ENCODE peak calls at places on chromosomes 2 and 18, in five cellular contexts. V, K, Q, I and W are unnamed samples.

GRCh38 chr2:135875491-135876065 is 665 bp downstream of the MCM6 start:
- DNase-seq in K (peak), Q (peak), I (peak), V (peak), W (no peak)

GRCh38 chr18:21463718-21464117 is 136.8 kb downstream of the ESCO1 start:
- DNase-seq in V (no peak), Q (no peak), I (no peak), K (no peak), W (no peak)

GRCh38 chr2:24914713-24915112 is 5.3 kb downstream of the ADCY3 start:
- DNase-seq in Q (no peak), V (no peak), K (no peak), I (no peak), W (no peak)

GRCh38 chr18:79402977-79403722 is 7.4 kb downstream of the NFATC1 start:
- DNase-seq in K (no peak), V (no peak), Q (no peak), I (peak), W (no peak)

GRCh38 chr2:191218292-191218898 is 26.8 kb upstream of the MYO1B start:
- DNase-seq in V (peak), Q (no peak), K (peak), I (no peak), W (peak)

GRCh38 chr18:12391487-12392136 is 14.6 kb upstream of the AFG3L2 start:
- DNase-seq in K (peak), Q (no peak), I (peak), V (peak), W (no peak)

GRCh38 chr2:105734762-105735538 is 9.8 kb upstream of the NCK2 start:
- DNase-seq in I (no peak), V (no peak), Q (peak), K (peak), W (no peak)

GRCh38 chr2:23422089-23423061 is 37.4 kb downstream of the KLHL29 start:
- DNase-seq in I (no peak), K (no peak), V (no peak), Q (no peak), W (peak)

GRCh38 chr18:47817017-47817911 is 113.2 kb downstream of the SMAD2 start:
- DNase-seq in I (no peak), V (no peak), K (peak), Q (no peak), W (no peak)

GRCh38 chr2:29260151-29260772 is 145.0 kb downstream of the CLIP4 start:
- DNase-seq in V (no peak), K (peak), Q (no peak), I (no peak), W (peak)

GRCh38 chr2:174750923-174751441 is 13.3 kb downstream of the CHRNA1 start:
- DNase-seq in V (no peak), K (no peak), Q (no peak), I (no peak), W (no peak)

GRCh38 chr2:7857904-7858303 is 824.0 kb upstream of the ID2 start:
- DNase-seq in Q (peak), K (peak), I (no peak), V (no peak), W (no peak)

GRCh38 chr2:228446732-228447131 is 265.2 kb upstream of the SPHKAP start:
- DNase-seq in V (no peak), I (no peak), Q (no peak), K (no peak), W (no peak)

GRCh38 chr2:63226297-63226696 is 175.7 kb downstream of the OTX1 start:
- DNase-seq in Q (no peak), K (no peak), I (no peak), V (no peak), W (peak)

GRCh38 chr2:117956036-117956791 is 57.7 kb downstream of the CCDC93 start:
- DNase-seq in V (no peak), K (peak), I (no peak), Q (no peak), W (no peak)
- TF ChIP-seq CTCF in V (no peak), K (peak), I (no peak), Q (peak), W (peak)

DNA sequence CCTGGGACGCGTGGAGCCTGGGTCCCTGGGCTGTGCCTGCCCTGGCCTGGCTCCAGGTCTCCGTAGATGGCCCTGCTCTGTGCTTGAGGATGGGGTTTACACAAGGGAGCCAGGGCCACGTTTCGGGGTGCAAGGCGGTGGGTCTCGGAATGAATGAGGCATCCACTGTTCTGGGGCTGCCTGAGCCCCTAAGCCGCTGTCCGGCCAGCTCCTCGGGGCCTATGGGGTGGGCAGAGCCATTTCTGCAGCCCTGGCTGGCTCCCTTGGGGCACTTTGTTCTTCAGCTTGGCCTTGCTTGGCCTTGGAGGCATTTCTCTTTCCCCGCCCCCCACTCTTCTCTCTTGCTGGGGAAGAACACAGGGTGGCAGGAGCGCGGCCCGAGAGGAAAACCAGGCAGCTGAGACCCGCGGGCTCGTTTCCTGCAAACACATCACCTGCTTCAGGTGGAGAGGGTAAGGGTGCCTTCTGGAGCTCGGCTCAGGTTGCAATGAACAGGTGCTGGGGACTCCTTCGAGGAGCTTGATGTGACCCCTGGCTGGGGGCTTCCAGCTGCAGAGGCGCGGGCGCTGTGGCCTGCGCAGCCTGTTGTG is 29.2 kb downstream of the RTP5 start:
- DNase-seq in Q (no peak), I (no peak), V (no peak), K (no peak), W (no peak)
- H3K4me3 ChIP-seq in Q (no peak), I (no peak), V (no peak), K (no peak), W (no peak)

GRCh38 chr2:218605438-218605837 is 2.3 kb upstream of the PLCD4 start:
- DNase-seq in V (no peak), I (no peak), Q (no peak), K (peak), W (peak)

DNA sequence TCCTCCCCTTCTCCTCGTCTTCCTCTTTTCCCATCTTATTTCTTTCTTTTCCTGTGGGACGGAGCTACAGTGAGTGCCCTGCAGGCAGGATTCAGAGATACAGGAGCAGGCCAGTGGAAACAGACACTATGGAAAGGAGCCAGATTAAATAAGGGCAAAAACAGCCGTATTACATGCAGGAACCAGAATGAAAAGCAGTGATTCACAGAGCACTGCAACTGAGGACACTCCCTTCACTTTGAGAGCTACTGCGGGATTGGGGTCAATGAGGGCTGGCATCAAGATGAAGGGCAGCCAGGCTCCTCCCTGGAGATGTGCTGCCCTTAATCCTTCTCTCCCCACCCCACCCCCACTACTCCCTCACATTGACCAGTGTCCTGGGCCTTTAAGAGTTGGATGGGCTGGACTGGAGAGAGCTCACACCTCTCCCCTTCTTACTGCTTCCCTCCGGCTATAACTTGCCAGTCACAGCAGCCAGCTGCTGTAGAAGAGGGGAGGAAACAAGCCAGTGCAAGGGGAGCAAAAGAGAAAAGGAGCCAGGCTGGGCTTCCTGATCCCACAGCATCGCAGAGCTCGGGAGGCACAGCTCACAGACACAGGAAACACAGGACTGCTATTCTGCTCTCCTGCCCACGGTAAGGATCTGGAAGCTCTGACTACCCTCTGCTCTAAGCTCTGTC is at the start of gene PLCD4:
- DNase-seq in I (no peak), V (peak), K (peak), Q (peak), W (peak)
- TF ChIP-seq CTCF in I (no peak), V (no peak), K (peak), Q (peak), W (no peak)

GRCh38 chr2:120012363-120012762 is 514 bp upstream of the EPB41L5 start:
- DNase-seq in V (no peak), Q (no peak), I (no peak), K (no peak), W (no peak)
- H3K4me3 ChIP-seq in V (peak), Q (peak), I (peak), K (peak), W (peak)